ENCODE peak calls at places on chromosome 11, in five cellular contexts. Y is astrocyte, T is H1, F is IMR-90, U is psoas muscle. M is an unnamed sample.

GRCh38 chr11:73140213-73141030 is 1.7 kb downstream of the FCHSD2 start:
- DNase-seq in T (peak; percentile 56), Y (peak; percentile 23), F (peak; percentile 52), U (peak; percentile 28), M (no peak)

GRCh38 chr11:47395225-47396048 is 13.0 kb upstream of the SLC39A13 start:
- DNase-seq in F (no peak), T (no peak), U (no peak), Y (no peak), M (no peak)

GRCh38 chr11:47955356-47955755 is 25.0 kb upstream of the PTPRJ start:
- DNase-seq in T (no peak), F (no peak), Y (no peak), U (no peak), M (no peak)

GRCh38 chr11:9776203-9776602 is 112.3 kb downstream of the SWAP70 start:
- DNase-seq in F (no peak), Y (no peak), U (no peak), T (no peak), M (no peak)

GRCh38 chr11:113994077-113994954 is 19.4 kb downstream of the HTR3A start:
- DNase-seq in T (peak; percentile 86), F (no peak), U (no peak), Y (no peak), M (no peak)

GRCh38 chr11:61369372-61370348 is 7.5 kb downstream of the TMEM138 start:
- DNase-seq in U (peak; percentile 70), F (peak; percentile 99), Y (peak; percentile 97), T (no peak), M (no peak)

GRCh38 chr11:10930224-10930960 is 72.5 kb upstream of the ZBED5 start:
- DNase-seq in U (no peak), F (peak; percentile 33), T (no peak), Y (no peak), M (no peak)

GRCh38 chr11:96187779-96188624 is 155.0 kb downstream of the MAML2 start:
- DNase-seq in Y (peak; percentile 96), F (peak; percentile 85), U (peak; percentile 45), T (no peak), M (peak; percentile 65)

GRCh38 chr11:7513210-7514098 is at the start of gene PPFIBP2:
- DNase-seq in Y (peak; percentile 16), T (peak; percentile 96), U (peak; percentile 86), F (peak; percentile 47), M (no peak)

GRCh38 chr11:44629732-44630345 is 64.4 kb downstream of the CD82 start:
- DNase-seq in Y (no peak), T (no peak), U (no peak), F (no peak), M (no peak)

GRCh38 chr11:58466293-58466692 is 24.3 kb upstream of the OR5B12 start:
- DNase-seq in Y (no peak), U (no peak), F (peak; percentile 20), T (no peak), M (no peak)

GRCh38 chr11:129323896-129324522 is 51.6 kb upstream of the BARX2 start:
- DNase-seq in T (peak; percentile 36), Y (no peak), F (peak; percentile 28), U (no peak), M (no peak)

GRCh38 chr11:12318791-12319733 is 58.3 kb upstream of the PARVA start:
- DNase-seq in U (no peak), F (peak; percentile 89), Y (peak; percentile 79), T (no peak), M (peak; percentile 84)

GRCh38 chr11:59429924-59430516 is 3.8 kb upstream of the OR5A2 start:
- DNase-seq in U (no peak), T (peak; percentile 48), F (peak; percentile 45), Y (peak; percentile 3), M (no peak)

GRCh38 chr11:31804439-31805036 is 6.6 kb downstream of the PAX6 start:
- DNase-seq in F (no peak), T (peak; percentile 74), U (no peak), Y (peak; percentile 45), M (no peak)

GRCh38 chr11:1476946-1477736 is 9.4 kb downstream of the MOB2 start:
- DNase-seq in T (no peak), Y (no peak), U (no peak), F (no peak), M (no peak)

GRCh38 chr11:44443836-44444769 is 121.4 kb upstream of the CD82 start:
- DNase-seq in U (no peak), Y (no peak), T (no peak), F (no peak), M (no peak)

GRCh38 chr11:3131330-3131941 is 33.7 kb downstream of the OSBPL5 start:
- DNase-seq in Y (no peak), T (no peak), U (no peak), F (no peak), M (no peak)

GRCh38 chr11:128608732-128609131 is 21.4 kb upstream of the ETS1 start:
- DNase-seq in F (no peak), T (no peak), Y (no peak), U (no peak), M (no peak)

GRCh38 chr11:122895591-122895990 is 13.0 kb downstream of the JHY start:
- DNase-seq in F (no peak), T (no peak), U (no peak), Y (peak; percentile 41), M (no peak)

GRCh38 chr11:59097113-59097708 is 9.8 kb upstream of the FAM111B start:
- DNase-seq in Y (peak; percentile 24), F (peak; percentile 62), U (peak; percentile 46), T (peak; percentile 66), M (no peak)

GRCh38 chr11:90911192-90911591 is 688.3 kb upstream of the CHORDC1 start:
- DNase-seq in F (no peak), T (no peak), U (no peak), Y (no peak), M (no peak)

GRCh38 chr11:11620251-11620965 is 1.4 kb downstream of the GALNT18 start:
- DNase-seq in T (peak; percentile 74), Y (no peak), U (peak; percentile 51), F (peak; percentile 12), M (no peak)

GRCh38 chr11:59689015-59689414 is 20.2 kb upstream of the PATL1 start:
- DNase-seq in Y (no peak), U (no peak), T (no peak), F (no peak), M (no peak)

GRCh38 chr11:87463486-87464102 is 425.9 kb downstream of the TMEM135 start:
- DNase-seq in F (peak; percentile 36), Y (no peak), U (no peak), T (no peak), M (no peak)
- H3K4me3 ChIP-seq in F (no peak overlapping the region), Y (no peak overlapping the region), U (no peak overlapping the region), T (no peak overlapping the region), M (no peak overlapping the region)

DNA sequence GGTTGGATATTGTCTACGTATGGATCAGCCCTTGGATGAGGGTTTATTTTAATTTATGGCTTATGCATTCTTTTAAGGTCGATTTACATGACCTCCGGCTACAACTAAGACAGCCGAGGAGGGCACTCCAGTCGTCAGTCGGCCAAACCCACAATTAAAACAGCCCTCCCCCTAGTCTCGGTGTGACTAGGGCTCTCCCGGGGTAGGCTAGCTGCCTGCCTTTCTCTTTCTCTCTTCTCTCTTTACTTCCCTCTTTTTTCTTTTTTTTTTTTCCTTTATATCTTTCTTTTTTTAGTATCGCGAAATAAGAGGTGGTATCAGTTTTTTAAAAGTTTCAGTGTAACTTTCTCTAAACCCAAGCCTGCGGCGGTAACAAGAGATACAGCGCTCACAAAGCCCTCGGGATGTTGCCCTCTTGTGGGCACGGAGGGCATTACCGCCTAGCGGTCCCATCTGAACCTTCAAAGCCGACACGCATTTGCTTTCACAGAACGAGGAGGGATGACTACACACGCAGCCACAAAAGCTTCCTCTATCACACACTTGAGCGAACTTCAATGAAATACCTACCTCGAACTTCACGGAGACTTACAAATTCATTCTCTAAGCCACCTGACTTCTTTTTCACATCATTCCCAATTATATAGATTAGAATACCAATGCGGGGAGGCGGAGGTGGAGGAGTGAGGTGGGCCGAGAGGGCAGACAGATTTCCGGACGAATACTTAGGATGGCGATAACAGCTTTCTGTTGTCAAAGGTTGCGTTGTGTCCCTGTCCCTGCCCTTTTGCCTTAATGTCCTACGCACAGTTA is 132.3 kb upstream of the C11orf58 start:
- DNase-seq in U (peak; percentile 92), F (peak; percentile 96), T (peak; percentile 93), Y (peak; percentile 81), M (peak; percentile 57)
- H3K27me3 ChIP-seq in U (no peaks in the 10 kb centered on the region), F (no peaks in the 10 kb centered on the region), T (peaks cover 78% of the 10 kb centered on the region), Y (peaks cover 29% of the 10 kb centered on the region), M (peaks cover 28% of the 10 kb centered on the region)

DNA sequence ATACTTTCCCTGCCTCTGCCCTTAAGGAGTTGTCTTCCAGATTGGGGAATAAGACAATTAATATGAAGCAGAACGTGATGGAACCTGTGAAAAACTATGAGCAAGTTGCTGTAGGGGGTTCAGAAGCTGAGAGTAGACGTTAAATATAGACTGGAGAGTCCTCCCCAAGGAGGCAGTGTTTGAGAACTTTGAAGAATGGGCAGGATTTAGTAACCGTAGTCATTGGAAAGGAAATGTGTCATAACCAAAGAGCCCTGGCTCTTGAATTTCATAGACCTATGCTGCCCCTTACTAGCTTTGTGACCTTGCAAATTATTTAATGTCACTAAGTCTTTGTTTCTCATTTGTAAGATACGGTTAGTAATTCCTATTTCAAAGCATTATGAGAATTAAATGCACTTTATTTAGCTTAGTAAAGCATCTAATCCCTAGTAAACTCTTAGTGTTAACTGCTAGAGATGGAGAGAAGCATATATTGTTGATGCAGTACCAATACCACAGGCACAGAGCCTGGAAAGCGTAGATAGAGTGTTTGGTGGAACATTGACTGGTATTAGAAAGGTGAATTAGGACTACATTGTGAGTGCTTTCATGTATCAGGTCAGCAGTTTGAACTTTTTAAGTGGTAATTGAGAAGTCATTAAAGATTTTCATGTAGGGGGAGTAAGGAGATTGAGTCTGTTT is 54.1 kb downstream of the MCAM start:
- DNase-seq in Y (peak; percentile 34), F (peak; percentile 57), T (no peak), U (no peak), M (no peak)
- TF ChIP-seq CTCF in Y (peak; percentile 3), F (peak; percentile 26), T (no peak), U (no peak), M (no peak)

GRCh38 chr11:67059671-67060070 is 3.0 kb downstream of the RHOD start:
- DNase-seq in F (no peak), U (no peak), T (no peak), Y (no peak), M (no peak)
- H3K4me3 ChIP-seq in F (no peak overlapping the region), U (no peak overlapping the region), T (no peak overlapping the region), Y (no peak overlapping the region), M (no peak overlapping the region)

DNA sequence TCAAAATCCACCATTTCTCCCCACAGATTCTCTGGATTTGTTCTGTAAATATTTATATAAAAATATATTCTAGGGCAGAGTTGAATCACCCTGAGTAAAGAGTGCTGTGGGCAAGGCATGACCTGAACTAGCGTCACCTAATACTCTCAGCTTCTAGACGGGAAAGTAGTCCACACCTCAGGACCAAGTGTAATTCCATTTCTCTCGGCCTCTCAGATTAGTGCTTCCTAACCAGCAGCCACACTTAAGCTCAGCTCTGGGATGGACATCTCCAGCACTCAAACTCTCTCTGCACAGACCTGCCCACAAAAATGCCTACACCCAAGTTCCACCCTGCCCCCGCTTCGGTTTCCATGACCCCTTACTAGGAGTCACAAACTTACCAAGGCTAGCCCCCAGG is 5.3 kb downstream of the SPTBN2 start:
- DNase-seq in F (no peak), T (no peak), U (no peak), Y (no peak), M (no peak)
- H3K27me3 ChIP-seq in F (peaks cover 43% of the 10 kb centered on the region), T (no peaks in the 10 kb centered on the region), U (no peaks in the 10 kb centered on the region), Y (peaks cover 14% of the 10 kb centered on the region), M (peaks cover 33% of the 10 kb centered on the region)

M was measured in BJ.